ENCODE peak calls at places on chromosome 9, in four cellular contexts. F, A, W and L are unnamed samples.

GRCh38 chr9:6793203-6793602 is 35.4 kb downstream of the KDM4C start:
- DNase-seq in W (no peak), F (no peak), A (no peak), L (no peak)

GRCh38 chr9:69200071-69200470 is 26.0 kb downstream of the TJP2 start:
- DNase-seq in A (no peak), F (peak), W (no peak), L (no peak)

GRCh38 chr9:106862115-106862945 is 636 bp upstream of the ZNF462 start:
- DNase-seq in A (no peak), W (peak), F (no peak), L (peak)

GRCh38 chr9:12853021-12853420 is 78.2 kb downstream of the LURAP1L start:
- DNase-seq in F (no peak), A (no peak), W (no peak), L (peak)

GRCh38 chr9:91900057-91900816 is 49.8 kb downstream of the ROR2 start:
- DNase-seq in W (no peak), F (peak), A (no peak), L (no peak)

GRCh38 chr9:106797299-106797698 is 65.7 kb upstream of the ZNF462 start:
- DNase-seq in F (no peak), A (no peak), W (no peak), L (no peak)

GRCh38 chr9:121660367-121660766 is 8.9 kb downstream of the DAB2IP start:
- DNase-seq in W (no peak), A (no peak), F (no peak), L (no peak)

GRCh38 chr9:19934301-19934868 is 145.5 kb upstream of the SLC24A2 start:
- DNase-seq in W (peak), A (no peak), F (no peak), L (no peak)

GRCh38 chr9:122151267-122151828 is 8.2 kb downstream of the NDUFA8 start:
- DNase-seq in W (no peak), F (no peak), A (no peak), L (no peak)

GRCh38 chr9:2363138-2363745 is 258.3 kb upstream of the VLDLR start:
- DNase-seq in F (no peak), A (no peak), W (no peak), L (no peak)

GRCh38 chr9:87267701-87268100 is 230.0 kb upstream of the DAPK1 start:
- DNase-seq in A (no peak), W (no peak), F (no peak), L (no peak)

GRCh38 chr9:109986423-109987055 is 206.5 kb downstream of the PALM2AKAP2 start:
- DNase-seq in A (no peak), F (no peak), W (no peak), L (no peak)

GRCh38 chr9:109968702-109969450 is 188.9 kb downstream of the PALM2AKAP2 start:
- DNase-seq in A (no peak), F (no peak), W (peak), L (peak)

GRCh38 chr9:118283488-118283887 is 579.3 kb downstream of the TLR4 start:
- DNase-seq in F (no peak), W (no peak), A (no peak), L (no peak)

GRCh38 chr9:97059661-97060060 is 20.7 kb upstream of the CTSV start:
- DNase-seq in F (no peak), W (no peak), A (no peak), L (no peak)

GRCh38 chr9:112233769-112234168 is 58.7 kb upstream of the SUSD1 start:
- DNase-seq in A (no peak), W (no peak), F (no peak), L (peak)

GRCh38 chr9:108331596-108331995 is 524.2 kb downstream of the ACTL7B start:
- DNase-seq in A (no peak), F (no peak), W (no peak), L (no peak)

GRCh38 chr9:21096172-21096900 is 18.6 kb upstream of the IFNB1 start:
- DNase-seq in A (peak), W (no peak), F (no peak), L (no peak)

GRCh38 chr9:68808481-68808880 is 103.4 kb downstream of the PIP5K1B start:
- DNase-seq in F (no peak), W (no peak), A (no peak), L (no peak)

GRCh38 chr9:113152699-113153098 is 1.9 kb downstream of the SLC31A2 start:
- DNase-seq in F (no peak), A (no peak), W (no peak), L (no peak)

GRCh38 chr9:118992813-118993747 is 376.2 kb downstream of the BRINP1 start:
- DNase-seq in A (no peak), F (no peak), W (no peak), L (no peak)

GRCh38 chr9:32677931-32678330 is 42.5 kb upstream of the TAF1L start:
- DNase-seq in A (no peak), W (no peak), F (no peak), L (no peak)

GRCh38 chr9:16505159-16505558 is 365.3 kb downstream of the BNC2 start:
- DNase-seq in A (no peak), W (no peak), F (no peak), L (no peak)

GRCh38 chr9:116157436-116158138 is 4.0 kb downstream of the PAPPA start:
- DNase-seq in F (no peak), A (no peak), W (no peak), L (peak)

GRCh38 chr9:69898714-69899209 is 78.1 kb downstream of the CFAP95 start:
- DNase-seq in W (no peak), A (no peak), F (no peak), L (no peak)

GRCh38 chr9:130266236-130267098 is 907 bp downstream of the HMCN2 start:
- DNase-seq in F (no peak), A (no peak), W (peak), L (no peak)

GRCh38 chr9:34652608-34653007 is 623 bp downstream of the IL11RA start:
- DNase-seq in W (no peak), A (no peak), F (no peak), L (no peak)

GRCh38 chr9:12813960-12814876 is 39.4 kb downstream of the LURAP1L start:
- DNase-seq in A (no peak), F (no peak), W (no peak), L (peak)

GRCh38 chr9:134679616-134680392 is 38.2 kb downstream of the COL5A1 start:
- DNase-seq in W (no peak), A (no peak), F (no peak), L (no peak)

GRCh38 chr9:94699715-94700114 is 26.8 kb upstream of the AOPEP start:
- DNase-seq in A (no peak), F (no peak), W (no peak), L (no peak)

GRCh38 chr9:81896067-81896466 is 32.2 kb upstream of the SPATA31D4 start:
- DNase-seq in F (no peak), W (no peak), A (no peak), L (no peak)
- TF ChIP-seq HDAC2 in F (no peak), W (no peak), A (no peak), L (no peak)

GRCh38 chr9:88659126-88659525 is 124.1 kb downstream of the NXNL2 start:
- DNase-seq in A (no peak), W (no peak), F (no peak), L (no peak)

GRCh38 chr9:88660611-88661010 is 125.6 kb downstream of the NXNL2 start:
- DNase-seq in W (peak), A (no peak), F (no peak), L (peak)

GRCh38 chr9:88657893-88658292 is 122.9 kb downstream of the NXNL2 start:
- DNase-seq in A (no peak), W (no peak), F (no peak), L (no peak)

GRCh38 chr9:88661759-88662158 is 126.8 kb downstream of the NXNL2 start:
- DNase-seq in F (no peak), A (no peak), W (no peak), L (no peak)

DNA sequence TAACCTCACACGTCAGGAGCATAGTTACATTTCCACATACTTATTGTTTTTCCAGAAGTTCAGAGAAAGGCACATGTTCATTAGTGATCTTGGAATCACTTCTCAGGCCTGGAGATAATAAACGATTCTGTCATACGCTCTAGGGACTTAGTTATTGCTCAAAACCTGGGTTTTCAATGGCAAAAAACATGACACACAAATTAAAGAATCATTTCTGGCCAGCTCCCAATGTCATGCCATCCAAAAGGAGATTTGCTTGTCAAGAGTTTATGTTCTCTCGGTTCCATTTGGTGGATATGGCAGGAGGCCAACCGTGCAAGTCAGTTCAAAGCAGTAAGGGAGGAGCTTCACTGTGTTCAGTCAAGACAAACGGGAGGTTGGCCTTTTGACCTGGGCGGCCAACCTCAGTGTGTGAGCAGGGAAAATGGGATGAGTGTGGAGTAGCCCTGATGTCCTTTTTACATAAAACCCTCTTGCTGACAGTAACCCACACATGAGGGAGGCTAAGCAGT is 123.4 kb downstream of the NXNL2 start:
- DNase-seq in W (no peak), F (no peak), A (no peak), L (peak)
- TF ChIP-seq EP300 in W (no peak), F (no peak), A (no peak), L (no peak)

GRCh38 chr9:98485706-98486105 is 223.0 kb downstream of the GABBR2 start:
- DNase-seq in W (no peak), F (no peak), A (no peak), L (no peak)

GRCh38 chr9:98491778-98492177 is 217.0 kb downstream of the GABBR2 start:
- DNase-seq in A (no peak), W (no peak), F (no peak), L (no peak)

GRCh38 chr9:98484218-98484617 is 224.5 kb downstream of the GABBR2 start:
- DNase-seq in F (no peak), W (no peak), A (no peak), L (peak)

GRCh38 chr9:98491231-98491651 is 217.5 kb downstream of the GABBR2 start:
- DNase-seq in W (no peak), A (no peak), F (no peak), L (no peak)

GRCh38 chr9:98488578-98489312 is 220.0 kb downstream of the GABBR2 start:
- DNase-seq in F (no peak), A (no peak), W (no peak), L (peak)
- TF ChIP-seq HDAC2 in F (no peak), A (no peak), W (no peak), L (no peak)

GRCh38 chr9:135886147-135886981 is 21.0 kb downstream of the CAMSAP1 start:
- DNase-seq in F (no peak), W (no peak), A (no peak), L (no peak)
- TF ChIP-seq EP300 in F (no peak), W (no peak), A (no peak), L (no peak)

GRCh38 chr9:126093771-126094170 is 232.9 kb upstream of the MVB12B start:
- DNase-seq in A (no peak), F (peak), W (no peak), L (no peak)
- TF ChIP-seq HDAC2 in A (no peak), F (no peak), W (no peak), L (no peak)

DNA sequence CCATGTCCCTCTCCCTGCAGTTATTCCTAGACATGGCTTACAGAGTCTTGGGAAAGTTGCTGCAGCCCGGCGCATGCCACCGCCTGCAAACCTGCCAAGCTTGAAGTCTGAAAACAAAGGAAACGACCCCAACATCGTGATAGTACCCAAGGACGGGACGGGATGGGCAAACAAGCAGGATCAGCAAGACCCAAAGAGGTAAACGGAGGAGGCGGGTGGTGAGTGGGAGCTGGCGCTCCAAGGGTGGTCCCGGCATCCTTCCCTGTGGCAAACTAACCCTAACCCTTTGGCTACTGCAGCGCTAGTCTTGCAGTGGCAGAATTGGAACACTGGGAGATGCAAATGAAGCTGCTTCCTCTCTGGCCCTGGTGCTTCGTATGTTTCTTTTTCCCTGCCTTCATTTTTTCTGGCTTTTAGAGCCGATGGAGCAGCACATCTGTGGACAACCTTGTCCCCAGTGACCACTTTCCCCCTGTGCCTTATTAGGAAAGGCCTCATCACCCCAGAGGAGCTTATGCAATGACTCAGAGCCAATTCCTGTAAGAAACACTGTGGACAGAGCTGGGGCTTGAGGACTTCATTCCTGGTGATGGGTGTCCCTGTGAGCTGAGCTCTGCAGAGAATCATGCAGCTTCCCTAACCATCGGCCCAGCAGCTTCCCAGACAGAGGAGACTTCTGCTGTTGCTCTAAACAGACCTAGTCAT is 38.9 kb downstream of the PRRC2B start:
- DNase-seq in F (no peak), W (no peak), A (no peak), L (no peak)
- TF ChIP-seq EP300 in F (no peak), W (no peak), A (no peak), L (no peak)

DNA sequence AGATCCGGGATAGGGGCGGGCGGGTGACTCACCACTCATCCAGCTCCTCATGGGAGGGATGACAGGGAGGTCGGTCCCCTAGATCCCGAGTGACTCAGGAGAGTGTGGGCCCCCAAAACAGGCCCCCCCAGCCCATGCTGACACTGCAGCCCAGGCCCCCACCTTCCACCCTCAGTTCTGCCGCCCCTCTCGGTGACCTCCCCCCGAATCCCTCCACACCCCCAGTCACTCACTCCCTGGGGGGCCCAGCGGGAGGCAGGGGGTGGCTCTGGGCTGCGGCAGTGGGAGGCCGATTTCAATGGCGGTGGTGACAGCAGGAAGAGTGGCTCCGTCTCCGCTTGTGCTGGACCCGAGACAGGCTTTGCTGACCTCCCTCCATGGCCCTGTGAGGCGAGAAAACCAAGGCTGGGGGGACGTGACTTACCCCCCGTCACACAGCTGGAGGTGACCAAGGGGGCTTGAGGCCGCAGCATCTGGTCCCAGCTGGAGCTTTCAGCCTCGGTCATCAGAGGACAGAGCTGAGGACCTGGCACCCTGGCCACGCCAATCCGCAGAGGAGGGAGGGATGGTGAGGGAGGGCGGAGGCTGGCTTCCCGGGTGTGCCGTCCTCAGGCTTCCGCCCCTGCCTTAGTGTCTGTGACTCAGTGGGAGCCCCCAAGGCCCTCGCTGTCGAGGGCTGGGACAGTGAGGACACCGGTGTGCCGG is 9.0 kb downstream of the GPSM1 start:
- DNase-seq in A (no peak), F (no peak), W (no peak), L (no peak)
- TF ChIP-seq HDAC2 in A (no peak), F (no peak), W (no peak), L (no peak)

GRCh38 chr9:4137234-4137633 is 162.6 kb downstream of the GLIS3 start:
- DNase-seq in W (no peak), F (no peak), A (no peak), L (peak)
- TF ChIP-seq EP300 in W (no peak), F (no peak), A (no peak), L (peak)

GRCh38 chr9:71608825-71609452 is 159.4 kb downstream of the CEMIP2 start:
- DNase-seq in W (peak), A (no peak), F (no peak), L (no peak)

GRCh38 chr9:71608021-71608420 is 160.3 kb downstream of the CEMIP2 start:
- DNase-seq in W (no peak), A (no peak), F (no peak), L (no peak)

GRCh38 chr9:71607571-71607970 is 160.7 kb downstream of the CEMIP2 start:
- DNase-seq in W (no peak), A (no peak), F (no peak), L (no peak)

GRCh38 chr9:71602652-71603051 is 165.7 kb downstream of the CEMIP2 start:
- DNase-seq in A (no peak), F (no peak), W (no peak), L (no peak)

GRCh38 chr9:71604197-71605063 is 163.9 kb downstream of the CEMIP2 start:
- DNase-seq in F (peak), A (no peak), W (peak), L (peak)
- TF ChIP-seq HDAC2 in F (no peak), A (no peak), W (no peak), L (no peak)

GRCh38 chr9:93644397-93645088 is 68.2 kb downstream of the PHF2 start:
- DNase-seq in W (no peak), F (no peak), A (no peak), L (no peak)
- TF ChIP-seq EP300 in W (no peak), F (no peak), A (no peak), L (no peak)